ENCODE peak calls at places on chromosomes 3 and 15, in five cellular contexts. O is caudate nucleus, L is adrenal gland, S is AG04450, Y is SK-N-MC. V is an unnamed sample.

GRCh38 chr15:101188517-101189340 is 63.1 kb downstream of the CHSY1 start:
- DNase-seq in O (no peak), L (peak), S (no peak), Y (no peak), V (no peak)

GRCh38 chr3:99948467-99949089 is 130.9 kb downstream of the CMSS1 start:
- DNase-seq in O (no peak), L (no peak), S (no peak), Y (no peak), V (no peak)

GRCh38 chr3:171994646-171995441 is 44.5 kb upstream of the FNDC3B start:
- DNase-seq in O (no peak), L (no peak), S (peak), Y (no peak), V (no peak)

GRCh38 chr3:142866841-142867631 is 21.8 kb downstream of the PCOLCE2 start:
- DNase-seq in O (no peak), L (no peak), S (no peak), Y (no peak), V (no peak)

GRCh38 chr3:188531210-188531609 is 377.3 kb downstream of the LPP start:
- DNase-seq in O (no peak), L (no peak), S (no peak), Y (no peak), V (no peak)

GRCh38 chr15:37134699-37135131 is 34.4 kb upstream of the MEIS2 start:
- DNase-seq in O (no peak), L (peak), S (no peak), Y (no peak), V (no peak)

GRCh38 chr3:144516029-144516428 is 544.4 kb downstream of the DIPK2A start:
- DNase-seq in O (no peak), L (no peak), S (no peak), Y (no peak), V (no peak)

GRCh38 chr15:67175643-67176071 is 78.8 kb downstream of the AAGAB start:
- DNase-seq in O (no peak), L (peak), S (no peak), Y (no peak), V (peak)

GRCh38 chr15:59199775-59200465 is 6.7 kb upstream of the LDHAL6B start:
- DNase-seq in O (no peak), L (no peak), S (no peak), Y (no peak), V (no peak)

GRCh38 chr3:152304160-152304559 is 35.4 kb downstream of the MBNL1 start:
- DNase-seq in O (no peak), L (no peak), S (no peak), Y (no peak), V (no peak)

GRCh38 chr3:69219101-69219708 is 96.8 kb upstream of the LMOD3 start:
- DNase-seq in O (no peak), L (no peak), S (no peak), Y (no peak), V (no peak)

GRCh38 chr15:95558131-95558530 is 772.4 kb upstream of the NR2F2 start:
- DNase-seq in O (no peak), L (no peak), S (no peak), Y (no peak), V (no peak)

GRCh38 chr3:124997303-124998246 is 58.2 kb downstream of the HEG1 start:
- DNase-seq in O (no peak), L (no peak), S (no peak), Y (no peak), V (no peak)

GRCh38 chr3:125478321-125478720 is 41.7 kb downstream of the SNX4 start:
- DNase-seq in O (no peak), L (no peak), S (no peak), Y (no peak), V (no peak)

GRCh38 chr15:55518009-55518408 is 10.0 kb upstream of the DNAAF4 start:
- DNase-seq in O (no peak), L (no peak), S (no peak), Y (no peak), V (no peak)

GRCh38 chr3:141452045-141452444 is 34.8 kb upstream of the RASA2 start:
- DNase-seq in O (no peak), L (peak), S (no peak), Y (peak), V (no peak)

GRCh38 chr3:45552031-45552772 is 42.3 kb upstream of the LIMD1 start:
- DNase-seq in O (no peak), L (no peak), S (no peak), Y (no peak), V (no peak)

GRCh38 chr3:194485471-194485875 is 1.3 kb downstream of the ATP13A3 start:
- DNase-seq in O (no peak), L (no peak), S (no peak), Y (no peak), V (no peak)

GRCh38 chr15:25798207-25798931 is 64.8 kb downstream of the ATP10A start:
- DNase-seq in O (no peak), L (no peak), S (no peak), Y (no peak), V (no peak)

GRCh38 chr3:36418296-36418695 is 38.0 kb downstream of the STAC start:
- DNase-seq in O (no peak), L (no peak), S (no peak), Y (no peak), V (no peak)

GRCh38 chr3:174439621-174440349 is 419.3 kb upstream of the NAALADL2 start:
- DNase-seq in O (no peak), L (peak), S (peak), Y (peak), V (no peak)

GRCh38 chr3:13708301-13708700 is 159.4 kb downstream of the FBLN2 start:
- DNase-seq in O (no peak), L (peak), S (no peak), Y (no peak), V (no peak)

GRCh38 chr15:72491768-72492167 is 17.6 kb downstream of the ARIH1 start:
- DNase-seq in O (no peak), L (no peak), S (peak), Y (no peak), V (no peak)

GRCh38 chr3:186722457-186722856 is 5.3 kb downstream of the KNG1 start:
- DNase-seq in O (no peak), L (no peak), S (no peak), Y (no peak), V (no peak)

GRCh38 chr3:13772321-13772745 is 107.5 kb downstream of the WNT7A start:
- DNase-seq in O (no peak), L (no peak), S (no peak), Y (no peak), V (no peak)

GRCh38 chr15:72487070-72487797 is 13.1 kb downstream of the ARIH1 start:
- DNase-seq in O (no peak), L (no peak), S (no peak), Y (no peak), V (no peak)

GRCh38 chr15:71997691-71998090 is 120.3 kb downstream of the MYO9A start:
- DNase-seq in O (no peak), L (no peak), S (no peak), Y (no peak), V (no peak)

GRCh38 chr15:68818671-68819450 is 1.8 kb downstream of the ANP32A start:
- DNase-seq in O (no peak), L (peak), S (no peak), Y (no peak), V (no peak)

GRCh38 chr3:14224895-14225294 is 46.3 kb downstream of the LSM3 start:
- DNase-seq in O (no peak), L (no peak), S (no peak), Y (no peak), V (no peak)

GRCh38 chr3:184524981-184525336 is 36.6 kb upstream of the EPHB3 start:
- DNase-seq in O (no peak), L (no peak), S (no peak), Y (no peak), V (no peak)

GRCh38 chr3:93906245-93906644 is 67.5 kb downstream of the PROS1 start:
- DNase-seq in O (no peak), L (no peak), S (no peak), Y (no peak), V (no peak)

GRCh38 chr3:31705726-31706125 is 173.0 kb downstream of the STT3B start:
- DNase-seq in O (no peak), L (no peak), S (no peak), Y (no peak), V (no peak)

GRCh38 chr3:128480278-128480677 is 12.7 kb downstream of the GATA2 start:
- DNase-seq in O (no peak), L (no peak), S (no peak), Y (no peak), V (no peak)

GRCh38 chr15:90880381-90881145 is 3.7 kb upstream of the FES start:
- DNase-seq in O (no peak), L (no peak), S (no peak), Y (no peak), V (no peak)

GRCh38 chr15:89654311-89654761 is 931 bp downstream of the KIF7 start:
- DNase-seq in O (no peak), L (no peak), S (no peak), Y (no peak), V (no peak)

GRCh38 chr3:141894524-141895176 is 18.2 kb downstream of the ATP1B3 start:
- DNase-seq in O (no peak), L (no peak), S (peak), Y (no peak), V (no peak)

GRCh38 chr15:90903733-90904536 is 833 bp downstream of the MAN2A2 start:
- DNase-seq in O (no peak), L (no peak), S (no peak), Y (no peak), V (no peak)

GRCh38 chr3:121818578-121818977 is 16.3 kb downstream of the IQCB1 start:
- DNase-seq in O (no peak), L (no peak), S (no peak), Y (no peak), V (no peak)
- H3K27ac ChIP-seq in O (no peak), L (no peak), S (no peak), Y (no peak), V (no peak)

GRCh38 chr3:58324675-58325390 is 7.9 kb upstream of the PXK start:
- DNase-seq in O (no peak), L (no peak), S (no peak), Y (no peak), V (no peak)
- H3K27ac ChIP-seq in O (peak), L (peak), S (no peak), Y (no peak), V (no peak)

DNA sequence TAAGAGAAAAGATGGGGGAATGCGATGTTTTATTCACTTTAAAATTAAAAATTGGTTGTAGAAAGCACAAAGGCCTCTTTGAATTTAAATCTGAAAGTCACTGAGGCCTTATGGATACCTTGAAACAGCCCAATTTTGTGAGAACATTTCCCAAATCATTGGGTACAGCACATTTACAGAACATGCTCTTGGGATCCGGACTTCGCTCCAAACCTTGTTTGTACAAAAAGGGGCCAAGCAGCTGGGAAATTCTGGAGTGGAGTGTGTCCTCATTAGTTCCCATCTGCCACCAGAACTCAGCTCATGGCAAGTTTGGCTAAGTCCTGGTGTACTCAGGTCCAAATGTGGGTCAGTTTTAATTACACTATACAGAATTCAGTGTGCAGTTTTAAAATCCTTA is 254.2 kb downstream of the ZBTB20 start:
- DNase-seq in O (no peak), L (no peak), S (no peak), Y (no peak), V (no peak)
- H3K27ac ChIP-seq in O (peak), L (no peak), S (no peak), Y (no peak), V (no peak)

DNA sequence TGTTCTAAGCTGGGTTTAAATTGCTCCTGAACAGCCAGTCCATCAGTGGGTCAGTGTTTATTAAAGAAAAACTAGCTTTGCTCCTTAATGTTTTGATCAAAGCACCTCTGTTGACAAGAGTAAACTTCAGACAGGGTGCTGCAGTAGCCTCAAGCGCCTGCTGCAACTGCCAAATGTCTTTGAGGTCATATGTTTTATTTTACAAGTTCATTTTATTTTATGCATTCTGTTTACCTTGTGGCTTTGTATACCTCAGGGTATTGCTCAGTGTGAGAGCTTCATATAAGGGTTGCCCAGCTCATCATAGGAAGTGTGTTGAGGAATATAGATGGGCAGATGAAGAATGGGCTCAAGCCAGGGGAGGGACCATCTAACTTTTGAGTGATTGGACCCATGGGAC is 8.5 kb downstream of the MYZAP start:
- DNase-seq in O (no peak), L (no peak), S (no peak), Y (no peak), V (no peak)
- H3K27ac ChIP-seq in O (no peak), L (no peak), S (no peak), Y (no peak), V (no peak)

DNA sequence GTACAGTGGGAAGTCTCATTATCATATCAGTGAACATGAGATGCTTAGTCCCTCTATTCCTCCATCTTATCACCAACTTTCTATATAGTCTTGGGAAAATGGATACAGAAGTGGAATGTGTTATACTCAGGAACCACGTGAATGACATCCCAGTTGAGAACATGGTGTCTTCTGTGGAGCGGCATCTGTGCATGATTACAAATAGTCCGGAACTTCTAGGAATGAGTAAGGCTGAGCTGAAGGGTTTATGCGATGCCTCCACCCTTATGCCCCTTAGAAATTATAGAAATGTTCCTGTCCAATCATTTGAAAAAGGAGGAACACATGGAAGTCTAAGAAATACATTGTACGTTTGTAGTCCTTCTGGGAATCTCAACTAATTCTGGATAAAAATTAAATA is 64.8 kb upstream of the TMEM108 start:
- DNase-seq in O (no peak), L (no peak), S (no peak), Y (no peak), V (no peak)
- H3K27ac ChIP-seq in O (no peak), L (no peak), S (no peak), Y (no peak), V (no peak)

V was measured in substantia nigra.